ENCODE peak calls at places on chromosomes 1 and 21, in six cellular contexts. One of them, this sample, is unnamed.

GRCh38 chr1:42928859-42929258 is 29.8 kb downstream of the SLC2A1 start:
- DNase-seq in AG04450: no peak
- DNase-seq in M059J: no peak
- DNase-seq in lower leg skin: no peak
- DNase-seq in RPMI8226: no peak
- DNase-seq in hippocampal formation: no peak
- DNase-seq in this sample: no peak

GRCh38 chr21:43196789-43197188 is 28.0 kb downstream of the CRYAA start:
- DNase-seq in AG04450: no peak
- DNase-seq in M059J: no peak
- DNase-seq in lower leg skin: peak
- DNase-seq in RPMI8226: no peak
- DNase-seq in hippocampal formation: no peak
- DNase-seq in this sample: no peak

GRCh38 chr1:51837243-51837642 is 41.3 kb downstream of the NRDC start:
- DNase-seq in AG04450: no peak
- DNase-seq in M059J: no peak
- DNase-seq in lower leg skin: no peak
- DNase-seq in RPMI8226: no peak
- DNase-seq in hippocampal formation: no peak
- DNase-seq in this sample: no peak

GRCh38 chr21:45011911-45012660 is 62.3 kb upstream of the ADARB1 start:
- DNase-seq in AG04450: peak
- DNase-seq in M059J: peak
- DNase-seq in lower leg skin: no peak
- DNase-seq in RPMI8226: no peak
- DNase-seq in hippocampal formation: no peak
- DNase-seq in this sample: peak

GRCh38 chr21:32611471-32611997 is 643 bp downstream of the CFAP298 start:
- DNase-seq in AG04450: no peak
- DNase-seq in M059J: peak
- DNase-seq in lower leg skin: no peak
- DNase-seq in RPMI8226: peak
- DNase-seq in hippocampal formation: no peak
- DNase-seq in this sample: no peak

GRCh38 chr1:117780981-117781475 is 148.4 kb downstream of the GDAP2 start:
- DNase-seq in AG04450: no peak
- DNase-seq in M059J: no peak
- DNase-seq in lower leg skin: no peak
- DNase-seq in RPMI8226: no peak
- DNase-seq in hippocampal formation: no peak
- DNase-seq in this sample: no peak

GRCh38 chr21:37166733-37167132 is 93.7 kb downstream of the TTC3 start:
- DNase-seq in AG04450: no peak
- DNase-seq in M059J: peak
- DNase-seq in lower leg skin: no peak
- DNase-seq in RPMI8226: peak
- DNase-seq in hippocampal formation: no peak
- DNase-seq in this sample: no peak

GRCh38 chr21:28588997-28589396 is 403.7 kb downstream of the LTN1 start:
- DNase-seq in AG04450: no peak
- DNase-seq in M059J: no peak
- DNase-seq in lower leg skin: no peak
- DNase-seq in RPMI8226: no peak
- DNase-seq in hippocampal formation: no peak
- DNase-seq in this sample: no peak

GRCh38 chr1:190792873-190793272 is 315.2 kb upstream of the BRINP3 start:
- DNase-seq in AG04450: no peak
- DNase-seq in M059J: no peak
- DNase-seq in lower leg skin: no peak
- DNase-seq in RPMI8226: no peak
- DNase-seq in hippocampal formation: no peak
- DNase-seq in this sample: no peak

This sample was measured in fibroblast of lung.